ENCODE peak calls at places on chromosome 17, in seven cellular contexts. F, W, N, P, T, U and G are unnamed samples.
A peak's percentile ranks its signal among the peaks of the same experiment; 100 is the strongest.

GRCh38 chr17:70040336-70040735 is 34.7 kb upstream of the KCNJ16 start:
- DNase-seq in U (no peak), W (no peak), P (no peak), F (no peak), N (no peak), T (no peak), G (no peak)

GRCh38 chr17:77613181-77613580 is 345.3 kb upstream of the TNRC6C start:
- DNase-seq in P (no peak), F (no peak), T (no peak), U (no peak), W (no peak), N (peak; percentile 65), G (no peak)

GRCh38 chr17:51703364-51704341 is 443.3 kb downstream of the UTP18 start:
- DNase-seq in P (no peak), F (peak; percentile 27), N (peak; percentile 70), U (no peak), T (peak; percentile 49), W (peak; percentile 73), G (peak; percentile 53)

GRCh38 chr17:75006653-75007052 is 5.8 kb upstream of the MRPL58 start:
- DNase-seq in N (no peak), U (no peak), F (no peak), W (no peak), T (no peak), P (no peak), G (no peak)

GRCh38 chr17:82065638-82066303 is at the start of gene DUS1L:
- DNase-seq in F (peak; percentile 72), P (peak; percentile 84), U (peak; percentile 79), W (peak; percentile 71), N (peak; percentile 77), T (no peak), G (peak; percentile 45)

GRCh38 chr17:14922421-14922820 is 342.7 kb downstream of the PMP22 start:
- DNase-seq in N (no peak), P (no peak), F (peak; percentile 42), T (no peak), U (no peak), W (no peak), G (no peak)

GRCh38 chr17:67362173-67362572 is 4.2 kb downstream of the PSMD12 start:
- DNase-seq in U (no peak), F (no peak), N (no peak), W (no peak), T (no peak), P (no peak), G (no peak)

GRCh38 chr17:72519598-72519936 is 398.7 kb downstream of the SOX9 start:
- DNase-seq in U (no peak), F (no peak), T (no peak), W (no peak), N (no peak), P (no peak), G (no peak)

GRCh38 chr17:73705594-73705993 is 61.3 kb upstream of the SDK2 start:
- DNase-seq in F (peak; percentile 43), W (no peak), N (no peak), T (no peak), U (no peak), P (no peak), G (peak; percentile 14)

GRCh38 chr17:63480826-63481487 is 4.1 kb downstream of the ACE start:
- DNase-seq in P (no peak), W (no peak), U (no peak), T (no peak), N (no peak), F (no peak), G (no peak)

GRCh38 chr17:14791221-14791620 is 473.9 kb downstream of the PMP22 start:
- DNase-seq in T (no peak), P (no peak), N (no peak), F (no peak), W (no peak), U (no peak), G (no peak)

GRCh38 chr17:16345565-16345964 is 7.7 kb downstream of the CENPV start:
- DNase-seq in F (no peak), W (no peak), P (no peak), N (no peak), U (no peak), T (no peak), G (no peak)

GRCh38 chr17:28170771-28171170 is 128.3 kb downstream of the NLK start:
- DNase-seq in U (no peak), N (no peak), F (no peak), T (no peak), P (no peak), W (no peak), G (peak; percentile 30)

GRCh38 chr17:78890111-78890897 is 12.7 kb downstream of the CEP295NL start:
- DNase-seq in N (peak; percentile 84), F (no peak), T (peak; percentile 68), W (peak; percentile 62), U (peak; percentile 89), P (peak; percentile 82), G (no peak)

GRCh38 chr17:28339431-28339830 is 3.9 kb downstream of the TNFAIP1 start:
- DNase-seq in W (no peak), P (no peak), T (no peak), U (no peak), N (no peak), F (no peak), G (no peak)

GRCh38 chr17:65053354-65053881 is 3.1 kb downstream of the GNA13 start:
- DNase-seq in U (no peak), T (no peak), N (no peak), W (no peak), F (no peak), P (no peak), G (no peak)
- TF ChIP-seq CTCF in U (no peak), T (no peak), N (no peak), W (no peak), F (no peak), P (no peak), G (no peak)

GRCh38 chr17:8138366-8138671 is 13.9 kb downstream of the PER1 start:
- DNase-seq in T (no peak), U (no peak), F (no peak), N (no peak), P (no peak), W (no peak), G (no peak)
- H3K4me3 ChIP-seq in T (no peak overlapping the region), U (peak overlapping the region; percentile 39), F (peak overlapping the region; percentile 40), N (peak overlapping the region; percentile 36), P (peak overlapping the region; percentile 57), W (no peak overlapping the region), G (peak overlapping the region; percentile 39)

GRCh38 chr17:48336986-48337385 is 93.0 kb downstream of the SKAP1 start:
- DNase-seq in W (no peak), P (no peak), T (no peak), U (no peak), N (no peak), F (no peak), G (no peak)

GRCh38 chr17:48338720-48339119 is 91.3 kb downstream of the SKAP1 start:
- DNase-seq in U (no peak), T (no peak), N (no peak), P (no peak), F (no peak), W (no peak), G (no peak)

GRCh38 chr17:48333034-48333491 is 97.0 kb downstream of the SKAP1 start:
- DNase-seq in P (peak; percentile 24), F (peak; percentile 10), U (no peak), T (no peak), W (no peak), N (no peak), G (peak; percentile 36)

GRCh38 chr17:48335858-48336500 is 94.0 kb downstream of the SKAP1 start:
- DNase-seq in P (no peak), W (no peak), N (no peak), F (peak; percentile 67), T (no peak), U (no peak), G (peak; percentile 88)

DNA sequence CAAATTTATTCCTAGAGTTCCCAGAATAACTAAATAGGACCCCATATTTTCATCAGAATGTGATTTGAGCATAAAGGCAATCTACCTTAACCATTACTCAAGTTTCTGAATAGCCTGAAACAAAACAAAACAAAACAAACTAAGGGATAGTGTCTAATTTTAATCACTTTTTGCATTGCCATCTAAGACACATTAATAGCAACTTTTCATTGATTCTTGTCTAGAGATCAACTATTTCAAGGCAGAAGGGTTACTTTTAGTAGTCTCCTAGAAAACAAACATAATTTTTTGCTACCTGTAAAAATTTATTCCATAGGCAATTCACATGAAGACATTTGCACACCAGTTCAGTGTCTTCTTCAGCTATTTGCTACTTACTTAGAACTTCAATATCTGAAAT is 94.8 kb downstream of the SKAP1 start:
- DNase-seq in N (no peak), T (no peak), P (no peak), F (no peak), U (no peak), W (no peak), G (no peak)
- TF ChIP-seq CTCF in N (no peak), T (no peak), P (no peak), F (no peak), U (no peak), W (no peak), G (no peak)

GRCh38 chr17:6525111-6525510 is 31.2 kb downstream of the PITPNM3 start:
- DNase-seq in W (no peak), P (no peak), N (peak; percentile 15), U (no peak), T (no peak), F (no peak), G (no peak)

GRCh38 chr17:6523809-6524355 is 32.5 kb downstream of the PITPNM3 start:
- DNase-seq in F (no peak), U (no peak), W (no peak), P (no peak), N (peak; percentile 28), T (no peak), G (no peak)

GRCh38 chr17:6525731-6526130 is 30.6 kb downstream of the PITPNM3 start:
- DNase-seq in F (no peak), U (no peak), P (no peak), T (no peak), N (peak; percentile 25), W (no peak), G (no peak)

GRCh38 chr17:6523330-6523729 is 33.0 kb downstream of the PITPNM3 start:
- DNase-seq in U (no peak), P (no peak), F (peak; percentile 21), N (peak; percentile 39), W (no peak), T (no peak), G (no peak)

DNA sequence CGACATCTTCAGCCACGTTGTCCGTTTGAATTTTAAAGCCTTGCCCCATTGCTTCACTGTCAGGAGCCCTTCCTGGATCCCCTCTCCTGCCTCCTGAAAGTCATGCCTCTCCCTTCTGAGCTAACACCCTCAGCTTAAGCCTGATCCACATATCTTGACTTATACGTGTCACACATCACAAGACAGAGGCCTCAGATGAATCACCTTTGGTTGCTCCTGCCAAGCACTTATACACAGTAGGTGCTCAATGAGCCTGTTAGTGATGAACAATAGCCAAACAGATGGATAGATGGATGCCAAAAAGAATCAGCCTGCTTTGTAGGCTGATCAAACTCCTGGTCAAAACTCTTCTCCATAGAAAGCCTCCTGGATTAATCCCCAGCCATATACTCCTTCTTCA is 31.8 kb downstream of the PITPNM3 start:
- DNase-seq in P (no peak), T (no peak), W (no peak), N (peak; percentile 5), U (no peak), F (no peak), G (no peak)
- H3K4me3 ChIP-seq in P (no peak overlapping the region), T (no peak overlapping the region), W (no peak overlapping the region), N (no peak overlapping the region), U (no peak overlapping the region), F (no peak overlapping the region), G (no peak overlapping the region)

DNA sequence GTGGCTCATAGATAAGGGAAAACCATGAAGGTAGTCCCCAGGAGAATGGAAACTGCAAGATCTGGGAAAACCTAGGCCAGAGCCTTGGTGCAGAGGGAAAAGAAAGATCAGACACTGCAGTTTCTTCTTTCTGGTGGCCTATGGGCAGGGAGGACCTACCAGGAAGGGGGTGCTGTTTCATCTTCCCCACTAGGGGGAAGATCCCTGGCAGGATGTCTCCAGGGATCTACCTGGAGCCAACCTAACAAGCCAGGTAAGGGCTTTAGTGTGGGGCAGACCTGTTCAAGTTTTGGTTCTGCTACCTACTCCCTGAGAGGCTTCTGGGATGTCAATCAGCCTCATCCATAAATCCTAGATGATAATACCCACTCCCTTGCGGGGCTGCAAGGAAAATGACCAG is 21.4 kb downstream of the TOM1L2 start:
- DNase-seq in N (no peak), T (no peak), P (no peak), U (no peak), F (no peak), W (no peak), G (no peak)
- TF ChIP-seq CTCF in N (no peak), T (no peak), P (peak; percentile 13), U (no peak), F (peak; percentile 14), W (no peak), G (peak; percentile 37)